ENCODE peak calls at places on chromosome 10, in nine cellular contexts. C is HepG2, E is right atrium auricular region, W is ovary, F is tibial nerve, J is neuronal stem cell, R is uterus, I is right lobe of liver, X is A673. Z is an unnamed sample. For H3K4me1, the result is how much of the 10 kb centered on the place peaks cover.

GRCh38 chr10:70619271-70620019 is 16.9 kb upstream of the PRF1 start:
- DNase-seq in C (no peak), I (no peak), R (no peak), E (no peak), F (no peak), J (no peak), X (peak), W (no peak), Z (no peak)

GRCh38 chr10:26571655-26572054 is 125.8 kb upstream of the PDSS1 start:
- DNase-seq in J (no peak), R (no peak), I (no peak), C (peak), X (no peak), W (no peak), F (no peak), E (no peak), Z (no peak)

GRCh38 chr10:8331387-8331786 is 276.9 kb downstream of the GATA3 start:
- DNase-seq in I (no peak), W (no peak), J (no peak), R (no peak), E (no peak), X (no peak), C (no peak), F (no peak), Z (no peak)

GRCh38 chr10:117502421-117503169 is 40.0 kb upstream of the EMX2 start:
- DNase-seq in C (no peak), X (no peak), R (no peak), W (no peak), F (no peak), J (no peak), I (no peak), E (no peak), Z (no peak)

GRCh38 chr10:86755454-86755739 is 1.0 kb upstream of the BMPR1A start:
- DNase-seq in J (no peak), F (no peak), I (no peak), C (no peak), E (no peak), W (no peak), X (no peak), R (no peak), Z (no peak)

GRCh38 chr10:91520657-91521056 is 110.5 kb downstream of the HECTD2 start:
- DNase-seq in X (no peak), R (no peak), I (peak), C (no peak), W (peak), E (no peak), J (no peak), F (peak), Z (no peak)

GRCh38 chr10:13816195-13816926 is 229.6 kb downstream of the PRPF18 start:
- DNase-seq in R (peak), F (peak), J (no peak), C (no peak), W (no peak), I (peak), E (no peak), X (peak), Z (peak)

GRCh38 chr10:121597504-121598241 is 571 bp downstream of the FGFR2 start:
- DNase-seq in E (no peak), C (no peak), J (peak), W (peak), R (peak), F (no peak), X (no peak), I (peak), Z (no peak)

GRCh38 chr10:71472466-71472865 is 75.7 kb downstream of the CDH23 start:
- DNase-seq in W (no peak), F (no peak), J (no peak), R (no peak), X (no peak), E (no peak), C (no peak), I (peak), Z (no peak)

GRCh38 chr10:79102056-79102874 is 33.5 kb downstream of the ZMIZ1 start:
- DNase-seq in W (peak), C (no peak), R (peak), E (peak), X (no peak), I (peak), F (peak), J (no peak), Z (no peak)

GRCh38 chr10:24784923-24785322 is 61.2 kb upstream of the ARHGAP21 start:
- DNase-seq in J (no peak), I (no peak), R (no peak), F (no peak), X (no peak), C (no peak), W (no peak), E (no peak), Z (no peak)

GRCh38 chr10:60203993-60204618 is 185.6 kb downstream of the ANK3 start:
- DNase-seq in X (peak), R (no peak), C (peak), W (no peak), I (no peak), E (no peak), J (peak), F (peak), Z (no peak)

GRCh38 chr10:69866246-69866687 is 64.6 kb downstream of the COL13A1 start:
- DNase-seq in I (no peak), W (no peak), C (no peak), X (no peak), E (no peak), F (no peak), J (no peak), R (no peak), Z (no peak)

GRCh38 chr10:52232561-52233350 is 81.3 kb upstream of the DKK1 start:
- DNase-seq in J (no peak), C (peak), W (no peak), F (no peak), R (no peak), X (no peak), I (no peak), E (no peak), Z (no peak)

GRCh38 chr10:128632694-128633093 is 506.5 kb upstream of the MKI67 start:
- DNase-seq in E (no peak), J (no peak), C (no peak), X (no peak), W (no peak), I (no peak), F (no peak), R (no peak), Z (no peak)

GRCh38 chr10:98289802-98290209 is 21.8 kb upstream of the LOXL4 start:
- DNase-seq in J (no peak), F (no peak), X (no peak), R (no peak), C (no peak), I (no peak), E (no peak), W (no peak), Z (no peak)

GRCh38 chr10:72081772-72082590 is 6.4 kb downstream of the SPOCK2 start:
- DNase-seq in R (no peak), E (no peak), X (no peak), J (no peak), C (no peak), W (no peak), F (no peak), I (no peak), Z (peak)

GRCh38 chr10:111551001-111551400 is 474.2 kb downstream of the ADRA2A start:
- DNase-seq in E (no peak), I (no peak), W (no peak), X (no peak), F (no peak), C (no peak), R (no peak), J (no peak), Z (no peak)

GRCh38 chr10:102644066-102644645 is at the start of gene TRIM8:
- DNase-seq in R (no peak), X (peak), J (no peak), C (peak), F (no peak), I (peak), W (peak), E (no peak), Z (peak)

GRCh38 chr10:123588386-123588914 is 77.7 kb upstream of the GPR26 start:
- DNase-seq in C (no peak), F (no peak), I (no peak), E (no peak), R (no peak), X (no peak), W (no peak), J (no peak), Z (no peak)

GRCh38 chr10:89563861-89564478 is 28.6 kb upstream of the SLC16A12 start:
- DNase-seq in F (peak), R (no peak), I (no peak), C (peak), J (peak), X (peak), W (no peak), E (no peak), Z (no peak)

GRCh38 chr10:62511656-62512055 is 137.5 kb downstream of the ZNF365 start:
- DNase-seq in I (no peak), J (no peak), C (no peak), X (no peak), E (no peak), R (no peak), W (no peak), F (no peak), Z (no peak)

GRCh38 chr10:110016037-110016436 is 8.3 kb downstream of the ADD3 start:
- DNase-seq in R (no peak), W (no peak), C (peak), J (peak), I (no peak), E (no peak), X (peak), F (no peak), Z (no peak)

DNA sequence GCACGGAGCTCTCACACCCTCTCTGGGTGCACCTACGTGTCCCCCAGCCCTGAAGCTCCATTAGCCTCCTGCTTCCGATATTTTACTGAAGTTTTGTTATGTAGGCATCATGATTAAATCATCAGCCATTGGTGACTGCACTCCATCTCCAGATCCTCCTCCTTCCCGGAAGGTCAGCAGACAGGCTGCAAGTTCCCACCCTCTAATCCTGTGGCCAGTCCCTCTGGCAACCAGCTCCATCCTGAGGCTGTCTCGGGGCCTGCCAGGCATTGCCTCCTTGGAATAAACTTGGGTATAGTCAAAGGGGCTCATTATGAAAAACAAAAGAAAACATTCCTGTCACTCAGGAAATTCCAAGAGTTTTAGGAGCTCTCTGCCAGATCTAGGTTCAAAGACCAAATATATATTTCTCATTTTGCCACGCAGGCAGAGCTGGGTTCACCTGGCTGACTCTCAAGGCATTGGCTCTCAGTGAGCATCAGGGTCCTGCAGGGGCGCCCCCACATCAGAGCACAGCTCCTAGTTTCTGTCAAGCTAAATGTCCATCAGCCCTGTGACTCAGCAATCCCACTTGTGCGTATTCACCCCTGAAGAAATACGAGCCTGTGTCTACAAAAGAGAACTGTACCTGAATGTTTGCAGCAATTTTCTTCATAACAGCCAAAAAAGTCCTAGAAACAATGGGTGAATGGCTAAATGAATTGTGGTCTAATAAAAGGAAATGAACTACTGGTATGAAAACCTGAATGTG is 27.4 kb upstream of the TMEM72 start:
- DNase-seq in W (no peak), C (no peak), X (no peak), R (no peak), J (no peak), I (no peak), F (no peak), E (no peak), Z (no peak)
- H3K27ac ChIP-seq in W (no peak), C (no peak), X (no peak), R (no peak), J (no peak), I (no peak), F (no peak), E (no peak), Z (no peak)

DNA sequence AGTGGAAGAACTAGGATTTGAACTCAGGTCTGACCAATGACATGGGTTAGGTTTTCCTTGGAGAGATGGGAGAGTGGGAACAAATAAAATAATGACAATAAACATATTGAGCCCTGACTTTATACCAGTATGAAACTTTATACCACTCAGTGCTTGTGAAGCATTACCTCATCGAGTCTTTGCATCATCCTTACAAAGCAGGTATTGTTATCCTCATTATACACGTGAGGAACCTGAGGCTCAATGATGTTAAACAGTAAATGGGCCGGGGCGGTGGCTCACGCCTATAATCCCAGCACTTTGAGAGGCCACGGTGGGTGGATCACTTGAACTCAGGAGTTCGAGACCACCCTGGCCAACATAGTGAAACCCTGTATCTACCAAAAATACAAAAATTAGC is 47.7 kb downstream of the HHEX start:
- DNase-seq in J (no peak), X (no peak), C (peak), I (no peak), W (no peak), F (no peak), E (no peak), R (no peak), Z (no peak)
- H3K4me1 ChIP-seq in J (under half), X (under half), C (under half), I (under half), W (under half), F (under half), E (under half), R (under half), Z (under half)

GRCh38 chr10:29859521-29860130 is 199.8 kb downstream of the JCAD start:
- DNase-seq in X (no peak), R (no peak), J (no peak), C (no peak), E (no peak), W (no peak), F (no peak), I (no peak), Z (no peak)
- H3K4me3 ChIP-seq in X (no peak), R (no peak), J (no peak), C (no peak), E (no peak), W (no peak), F (no peak), I (no peak), Z (no peak)

DNA sequence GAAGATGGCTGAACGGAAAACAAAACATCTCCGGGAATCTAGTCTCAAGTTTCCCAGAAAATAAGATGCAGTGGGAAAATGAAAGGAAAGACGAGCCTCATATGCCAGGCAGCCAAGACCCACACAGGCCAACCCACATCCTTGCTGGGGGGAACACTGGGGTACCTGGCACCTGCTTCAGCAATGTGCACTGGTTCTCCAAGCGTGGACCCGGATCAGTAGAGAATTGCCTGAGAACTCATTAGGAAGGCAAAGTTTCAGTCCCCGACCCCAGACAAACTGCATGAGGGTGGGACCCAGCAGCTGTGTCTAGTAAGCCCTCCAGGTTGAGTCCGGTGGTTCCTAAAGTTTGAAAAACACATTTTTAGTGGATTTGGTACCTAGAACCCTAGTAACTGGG is 18.4 kb downstream of the FAM53B start:
- DNase-seq in F (no peak), X (no peak), E (no peak), W (no peak), C (no peak), J (no peak), R (no peak), I (no peak), Z (no peak)
- H3K27ac ChIP-seq in F (peak), X (no peak), E (no peak), W (no peak), C (no peak), J (no peak), R (no peak), I (no peak), Z (no peak)

Z was measured in lower lobe of right lung.